ENCODE peak calls at places on chromosome 13, in five cellular contexts. F is GM23338, Q is mesendoderm, R is H9, K is stromal cell of bone marrow. J is an unnamed sample.

GRCh38 chr13:27120011-27120410 is 51.6 kb downstream of the USP12 start:
- DNase-seq in F (no peak), Q (no peak), R (no peak), K (no peak), J (no peak)

GRCh38 chr13:114062754-114063153 is 69.7 kb downstream of the RASA3 start:
- DNase-seq in Q (no peak), R (no peak), K (no peak), F (no peak), J (no peak)

GRCh38 chr13:49539313-49539712 is 43.6 kb downstream of the PHF11 start:
- DNase-seq in F (no peak), R (no peak), Q (no peak), K (no peak), J (no peak)

GRCh38 chr13:87999791-88000190 is 328.6 kb downstream of the SLITRK5 start:
- DNase-seq in F (peak; percentile 18), Q (peak; percentile 41), R (no peak), K (no peak), J (no peak)

GRCh38 chr13:84645196-84646071 is 763.2 kb upstream of the SLITRK1 start:
- DNase-seq in F (no peak), R (no peak), K (peak; percentile 59), Q (peak; percentile 22), J (no peak)

GRCh38 chr13:95643471-95643813 is 1.1 kb downstream of the DZIP1 start:
- DNase-seq in K (no peak), F (peak; percentile 43), Q (peak; percentile 67), R (peak; percentile 34), J (no peak)

GRCh38 chr13:59601993-59602392 is 561.7 kb downstream of the DIAPH3 start:
- DNase-seq in K (no peak), Q (no peak), F (no peak), R (no peak), J (no peak)

GRCh38 chr13:91572944-91573535 is 174.6 kb downstream of the GPC5 start:
- DNase-seq in F (no peak), R (no peak), K (no peak), Q (no peak), J (no peak)

GRCh38 chr13:40063743-40064142 is 408.3 kb downstream of the COG6 start:
- DNase-seq in R (no peak), F (no peak), K (no peak), Q (peak; percentile 18), J (peak; percentile 62)

GRCh38 chr13:97879646-97880297 is 73.7 kb upstream of the IPO5 start:
- DNase-seq in K (peak; percentile 73), Q (peak; percentile 87), R (no peak), F (peak; percentile 39), J (peak; percentile 81)

GRCh38 chr13:83672611-83673010 is 209.7 kb downstream of the SLITRK1 start:
- DNase-seq in R (no peak), F (no peak), Q (no peak), K (no peak), J (no peak)